ENCODE peak calls at places on chromosomes 2 and 18, in seven cellular contexts. J is neuronal stem cell, H is hepatocyte, M is heart left ventricle, W is HCT116, L is PC-3, B is lung. Z is an unnamed sample. For H3K4me1, the result is how much of the 10 kb centered on the place peaks cover.

GRCh38 chr18:58388736-58389135 is 240.2 kb downstream of the ALPK2 start:
- DNase-seq in J (no peak), H (no peak), M (no peak), W (no peak), L (no peak), B (no peak), Z (no peak)

GRCh38 chr2:240810621-240811020 is 9.4 kb downstream of the KIF1A start:
- DNase-seq in J (no peak), H (no peak), M (no peak), W (no peak), L (no peak), B (no peak), Z (no peak)

GRCh38 chr2:178962805-178963433 is 87.0 kb downstream of the CCDC141 start:
- DNase-seq in J (no peak), H (no peak), M (no peak), W (no peak), L (no peak), B (no peak), Z (no peak)

GRCh38 chr2:56713161-56713676 is 529.4 kb downstream of the CCDC85A start:
- DNase-seq in J (no peak), H (no peak), M (no peak), W (no peak), L (peak), B (no peak), Z (no peak)

GRCh38 chr2:61759718-61760117 is 94.1 kb downstream of the FAM161A start:
- DNase-seq in J (no peak), H (no peak), M (no peak), W (no peak), L (peak), B (no peak), Z (no peak)

GRCh38 chr2:31980674-31981356 is 30.0 kb downstream of the MEMO1 start:
- DNase-seq in J (no peak), H (peak), M (no peak), W (no peak), L (peak), B (no peak), Z (no peak)

GRCh38 chr2:176931588-176932563 is 280.7 kb upstream of the HNRNPA3 start:
- DNase-seq in J (no peak), H (peak), M (no peak), W (peak), L (peak), B (no peak), Z (no peak)

GRCh38 chr18:58527116-58528010 is 101.5 kb downstream of the ALPK2 start:
- DNase-seq in J (no peak), H (peak), M (no peak), W (no peak), L (no peak), B (no peak), Z (no peak)

GRCh38 chr2:158686166-158686792 is 108.8 kb upstream of the DAPL1 start:
- DNase-seq in J (no peak), H (no peak), M (peak), W (no peak), L (no peak), B (no peak), Z (no peak)

GRCh38 chr2:74249406-74250122 is 51.1 kb downstream of the MTHFD2 start:
- DNase-seq in J (no peak), H (no peak), M (no peak), W (no peak), L (no peak), B (no peak), Z (no peak)

GRCh38 chr18:62396967-62397366 is 71.9 kb downstream of the TNFRSF11A start:
- DNase-seq in J (no peak), H (no peak), M (no peak), W (no peak), L (no peak), B (no peak), Z (no peak)

GRCh38 chr2:75609937-75610508 is 36.6 kb upstream of the MRPL19 start:
- DNase-seq in J (no peak), H (no peak), M (no peak), W (no peak), L (peak), B (no peak), Z (no peak)

GRCh38 chr2:198807131-198807530 is 650.6 kb downstream of the SATB2 start:
- DNase-seq in J (no peak), H (no peak), M (no peak), W (no peak), L (no peak), B (no peak), Z (no peak)

GRCh38 chr2:142897807-142898206 is 20.3 kb downstream of the KYNU start:
- DNase-seq in J (no peak), H (no peak), M (no peak), W (no peak), L (no peak), B (no peak), Z (no peak)

GRCh38 chr18:37577051-37577611 is 11.5 kb upstream of the CELF4 start:
- DNase-seq in J (no peak), H (no peak), M (peak), W (no peak), L (no peak), B (no peak), Z (peak)

GRCh38 chr2:55012648-55013484 is 37.4 kb downstream of the RTN4 start:
- DNase-seq in J (no peak), H (no peak), M (no peak), W (no peak), L (peak), B (no peak), Z (peak)

GRCh38 chr2:62201307-62201706 is 5.4 kb downstream of the B3GNT2 start:
- DNase-seq in J (no peak), H (no peak), M (no peak), W (no peak), L (no peak), B (no peak), Z (no peak)

GRCh38 chr2:231386446-231386845 is 9.1 kb upstream of the B3GNT7 start:
- DNase-seq in J (no peak), H (no peak), M (no peak), W (no peak), L (peak), B (no peak), Z (no peak)

GRCh38 chr2:26640781-26641564 is at the start of gene CIB4:
- DNase-seq in J (no peak), H (no peak), M (no peak), W (peak), L (peak), B (peak), Z (no peak)

GRCh38 chr18:68735498-68736343 is 20.8 kb upstream of the TMX3 start:
- DNase-seq in J (peak), H (peak), M (no peak), W (peak), L (peak), B (no peak), Z (no peak)

GRCh38 chr2:23525137-23525765 is 140.3 kb downstream of the KLHL29 start:
- DNase-seq in J (no peak), H (no peak), M (peak), W (no peak), L (no peak), B (no peak), Z (no peak)

GRCh38 chr2:23523651-23524260 is 138.8 kb downstream of the KLHL29 start:
- DNase-seq in J (no peak), H (peak), M (peak), W (no peak), L (no peak), B (no peak), Z (no peak)

GRCh38 chr2:23526114-23526513 is 141.1 kb downstream of the KLHL29 start:
- DNase-seq in J (no peak), H (no peak), M (peak), W (no peak), L (no peak), B (no peak), Z (no peak)

GRCh38 chr2:23522726-23523410 is 137.9 kb downstream of the KLHL29 start:
- DNase-seq in J (no peak), H (no peak), M (peak), W (no peak), L (no peak), B (no peak), Z (no peak)

DNA sequence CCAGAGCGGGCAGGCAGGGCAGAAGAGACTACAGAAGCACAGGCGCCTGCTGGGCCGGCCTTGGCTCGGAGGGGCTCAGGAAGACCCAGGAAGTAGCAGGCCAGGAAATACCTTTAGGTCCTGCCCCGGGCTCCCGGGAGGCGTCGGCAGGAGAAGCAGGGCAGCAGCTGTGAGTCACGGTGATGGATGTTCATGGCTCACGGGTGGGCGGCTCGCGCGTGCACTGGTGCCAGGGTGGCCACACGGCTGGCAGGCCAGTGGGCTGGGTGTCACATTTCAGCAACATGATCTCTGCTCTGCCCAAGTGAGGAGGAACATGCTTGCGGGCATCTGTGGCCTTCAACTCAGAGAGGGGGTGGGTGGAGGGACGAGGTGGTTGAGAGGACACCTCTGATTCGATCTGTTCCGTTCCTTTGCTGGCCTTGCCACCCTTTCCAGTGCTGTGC is 139.3 kb downstream of the KLHL29 start:
- DNase-seq in J (no peak), H (no peak), M (peak), W (peak), L (peak), B (no peak), Z (no peak)
- H3K4me1 ChIP-seq in J (under half), H (under half), M (under half), W (under half), L (under half), B (under half), Z (under half)

GRCh38 chr2:42050350-42051167 is 2.7 kb downstream of the PKDCC start:
- DNase-seq in J (no peak), H (no peak), M (no peak), W (no peak), L (no peak), B (no peak), Z (no peak)

GRCh38 chr2:42049411-42050349 is 1.9 kb downstream of the PKDCC start:
- DNase-seq in J (no peak), H (no peak), M (peak), W (no peak), L (no peak), B (no peak), Z (no peak)

GRCh38 chr2:42047488-42048317 is at the start of gene PKDCC:
- DNase-seq in J (peak), H (peak), M (peak), W (no peak), L (peak), B (peak), Z (peak)

GRCh38 chr2:42046819-42047487 is 868 bp upstream of the PKDCC start:
- DNase-seq in J (peak), H (peak), M (no peak), W (no peak), L (no peak), B (no peak), Z (no peak)

GRCh38 chr2:42048318-42049251 is 764 bp downstream of the PKDCC start:
- DNase-seq in J (no peak), H (no peak), M (no peak), W (no peak), L (no peak), B (no peak), Z (no peak)
- H3K4me3 ChIP-seq in J (peak), H (peak), M (peak), W (no peak), L (peak), B (peak), Z (peak)

DNA sequence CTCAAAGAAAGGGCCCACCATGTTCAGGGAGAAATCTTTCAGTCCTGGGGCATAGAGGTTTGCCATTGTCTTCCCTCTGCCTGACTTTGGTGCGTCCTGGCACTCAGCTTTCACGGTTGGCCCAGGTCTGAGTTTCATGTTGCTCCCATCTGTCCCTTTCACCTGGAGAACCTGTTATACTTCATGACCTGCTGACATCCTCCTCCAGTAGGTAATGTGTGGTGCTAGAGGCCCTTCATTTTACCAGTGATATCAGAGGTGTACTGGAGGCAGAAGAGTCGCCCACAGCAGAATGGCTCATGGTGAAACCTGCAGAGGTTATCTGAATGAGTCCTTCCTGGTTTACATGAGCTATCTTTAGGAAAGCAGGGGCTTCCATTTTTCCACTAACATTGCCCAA is 128.8 kb upstream of the DLX2 start:
- DNase-seq in J (no peak), H (no peak), M (no peak), W (no peak), L (no peak), B (no peak), Z (no peak)
- H3K4me1 ChIP-seq in J (under half), H (under half), M (under half), W (under half), L (under half), B (under half), Z (under half)

GRCh38 chr18:9097349-9097748 is 5.2 kb upstream of the NDUFV2 start:
- DNase-seq in J (no peak), H (no peak), M (no peak), W (no peak), L (no peak), B (no peak), Z (no peak)
- H3K4me3 ChIP-seq in J (no peak), H (no peak), M (no peak), W (no peak), L (no peak), B (no peak), Z (no peak)

GRCh38 chr2:38598200-38598990 is 4.3 kb downstream of the HNRNPLL start:
- DNase-seq in J (no peak), H (no peak), M (no peak), W (no peak), L (no peak), B (no peak), Z (no peak)

GRCh38 chr2:38599706-38600105 is 3.0 kb downstream of the HNRNPLL start:
- DNase-seq in J (no peak), H (no peak), M (no peak), W (no peak), L (peak), B (no peak), Z (no peak)

GRCh38 chr2:38598991-38599295 is 3.8 kb downstream of the HNRNPLL start:
- DNase-seq in J (no peak), H (no peak), M (no peak), W (no peak), L (peak), B (no peak), Z (no peak)

GRCh38 chr2:38596229-38596628 is 6.5 kb downstream of the HNRNPLL start:
- DNase-seq in J (no peak), H (no peak), M (no peak), W (no peak), L (no peak), B (no peak), Z (no peak)

DNA sequence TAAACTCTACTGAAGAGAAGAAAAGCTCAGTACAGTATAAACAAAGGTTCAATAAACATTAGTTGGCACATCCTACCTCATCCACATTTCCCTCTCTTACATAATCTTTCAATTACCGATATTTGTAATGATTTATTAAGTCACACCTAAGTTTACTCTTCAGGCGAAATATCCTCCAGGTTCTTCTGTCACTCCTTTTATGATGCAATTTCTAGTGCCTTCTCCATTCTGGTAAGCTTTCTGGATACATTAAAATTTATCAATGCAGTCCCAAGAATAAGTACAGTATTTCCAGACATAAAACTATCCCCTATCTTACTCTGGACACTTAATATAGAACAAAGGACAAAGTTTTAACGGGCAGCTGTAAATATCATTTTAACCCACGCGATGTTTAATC is 5.6 kb downstream of the HNRNPLL start:
- DNase-seq in J (no peak), H (no peak), M (no peak), W (no peak), L (no peak), B (no peak), Z (no peak)
- H3K4me1 ChIP-seq in J (under half), H (under half), M (half or more), W (under half), L (under half), B (under half), Z (under half)

GRCh38 chr2:132037527-132038178 is 124.1 kb downstream of the ANKRD30BL start:
- DNase-seq in J (peak), H (peak), M (peak), W (no peak), L (no peak), B (no peak), Z (no peak)
- H3K4me3 ChIP-seq in J (peak), H (peak), M (peak), W (no peak), L (peak), B (peak), Z (peak)

DNA sequence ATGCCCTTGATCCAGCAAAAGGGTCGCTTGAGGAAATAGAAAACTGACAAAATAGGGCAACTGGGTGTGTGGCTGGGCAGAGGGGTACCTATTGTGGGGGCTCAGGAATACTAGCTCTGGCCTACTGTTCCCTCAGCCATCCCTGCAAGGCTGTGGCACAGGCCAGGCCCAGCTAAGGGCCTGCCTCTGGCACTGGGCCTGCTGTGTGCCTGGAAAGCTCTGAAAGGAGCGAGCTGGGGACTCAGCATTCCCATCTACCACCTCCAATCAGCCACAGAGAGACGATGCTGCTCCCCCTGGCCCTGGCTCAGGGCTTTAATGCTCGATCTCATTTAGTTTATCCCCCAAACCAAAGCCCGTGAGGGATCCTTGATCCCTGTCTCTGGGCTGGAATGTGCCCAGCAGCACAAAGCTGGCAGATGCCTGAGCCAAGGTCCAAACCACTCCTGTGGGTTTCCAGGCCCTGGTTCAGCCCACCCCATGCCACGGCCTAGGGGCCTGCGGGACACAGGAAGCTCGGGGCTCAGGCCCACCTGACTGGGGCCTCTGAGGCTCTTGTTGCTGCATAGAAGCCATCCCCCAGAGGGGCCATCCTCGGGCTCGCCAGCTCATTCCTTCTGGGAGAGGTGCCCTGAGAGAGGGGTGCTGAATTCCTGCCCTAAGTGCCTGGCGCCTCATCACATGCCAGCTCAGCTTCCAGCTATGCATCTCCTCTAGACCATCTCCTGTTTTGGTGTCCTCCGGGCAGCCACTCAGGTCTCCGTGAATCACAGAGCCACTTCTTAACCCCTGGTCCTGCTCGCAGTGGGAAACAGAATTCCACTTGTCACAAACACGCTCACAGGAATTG is 43.0 kb upstream of the KCNF1 start:
- DNase-seq in J (no peak), H (no peak), M (peak), W (no peak), L (peak), B (no peak), Z (no peak)
- H3K4me1 ChIP-seq in J (under half), H (under half), M (half or more), W (under half), L (under half), B (under half), Z (under half)

GRCh38 chr2:88600038-88600465 is 27.2 kb downstream of the EIF2AK3 start:
- DNase-seq in J (peak), H (peak), M (peak), W (peak), L (peak), B (peak), Z (peak)
- H3K4me3 ChIP-seq in J (no peak), H (no peak), M (no peak), W (no peak), L (peak), B (no peak), Z (no peak)

GRCh38 chr2:171610824-171611223 is 76.4 kb upstream of the DYNC1I2 start:
- DNase-seq in J (no peak), H (no peak), M (no peak), W (no peak), L (no peak), B (no peak), Z (no peak)

GRCh38 chr2:171602352-171602751 is 80.1 kb downstream of the CYBRD1 start:
- DNase-seq in J (no peak), H (no peak), M (no peak), W (no peak), L (no peak), B (no peak), Z (no peak)

GRCh38 chr2:171608168-171608567 is 79.1 kb upstream of the DYNC1I2 start:
- DNase-seq in J (no peak), H (no peak), M (no peak), W (no peak), L (no peak), B (no peak), Z (no peak)
- H3K4me1 ChIP-seq in J (under half), H (under half), M (under half), W (under half), L (under half), B (under half), Z (under half)

GRCh38 chr2:10079192-10079930 is 850 bp downstream of the CYS1 start:
- DNase-seq in J (peak), H (peak), M (peak), W (no peak), L (peak), B (no peak), Z (peak)
- H3K4me3 ChIP-seq in J (peak), H (peak), M (peak), W (peak), L (peak), B (peak), Z (peak)

Z was measured in HAP-1.